ENCODE peak calls at places on chromosomes 13 and 19, in four cellular contexts. One of them, this sample, is unnamed.

GRCh38 chr19:36972594-36972993 is 56.5 kb downstream of the ZNF568 start:
- DNase-seq in stimulated activated naive CD8-positive, alpha-beta T cell treated with anti-CD3 and anti-CD28 coated beads, Interleukin-15, amount 100 ng/mL, for 72 hours: no peak
- DNase-seq in PC-3: no peak
- DNase-seq in activated naive CD4-positive, alpha-beta T cell treated with anti-CD3 and anti-CD28 coated beads for 36 hours: no peak
- DNase-seq in this sample: no peak

GRCh38 chr13:73215807-73216206 is 157.0 kb downstream of the KLF5 start:
- DNase-seq in stimulated activated naive CD8-positive, alpha-beta T cell treated with anti-CD3 and anti-CD28 coated beads, Interleukin-15, amount 100 ng/mL, for 72 hours: no peak
- DNase-seq in PC-3: no peak
- DNase-seq in activated naive CD4-positive, alpha-beta T cell treated with anti-CD3 and anti-CD28 coated beads for 36 hours: no peak
- DNase-seq in this sample: no peak

GRCh38 chr19:49676136-49676689 is 858 bp upstream of the PRMT1 start:
- DNase-seq in stimulated activated naive CD8-positive, alpha-beta T cell treated with anti-CD3 and anti-CD28 coated beads, Interleukin-15, amount 100 ng/mL, for 72 hours: no peak
- DNase-seq in PC-3: peak
- DNase-seq in activated naive CD4-positive, alpha-beta T cell treated with anti-CD3 and anti-CD28 coated beads for 36 hours: peak
- DNase-seq in this sample: peak

GRCh38 chr13:97257800-97258799 is 36.0 kb downstream of the MBNL2 start:
- DNase-seq in stimulated activated naive CD8-positive, alpha-beta T cell treated with anti-CD3 and anti-CD28 coated beads, Interleukin-15, amount 100 ng/mL, for 72 hours: no peak
- DNase-seq in PC-3: peak
- DNase-seq in activated naive CD4-positive, alpha-beta T cell treated with anti-CD3 and anti-CD28 coated beads for 36 hours: no peak
- DNase-seq in this sample: no peak

GRCh38 chr13:41995946-41996345 is 35.0 kb upstream of the VWA8 start:
- DNase-seq in stimulated activated naive CD8-positive, alpha-beta T cell treated with anti-CD3 and anti-CD28 coated beads, Interleukin-15, amount 100 ng/mL, for 72 hours: peak
- DNase-seq in PC-3: peak
- DNase-seq in activated naive CD4-positive, alpha-beta T cell treated with anti-CD3 and anti-CD28 coated beads for 36 hours: no peak
- DNase-seq in this sample: no peak

GRCh38 chr13:26965976-26966375 is 205.4 kb upstream of the GPR12 start:
- DNase-seq in stimulated activated naive CD8-positive, alpha-beta T cell treated with anti-CD3 and anti-CD28 coated beads, Interleukin-15, amount 100 ng/mL, for 72 hours: no peak
- DNase-seq in PC-3: no peak
- DNase-seq in activated naive CD4-positive, alpha-beta T cell treated with anti-CD3 and anti-CD28 coated beads for 36 hours: no peak
- DNase-seq in this sample: no peak

GRCh38 chr19:33280351-33280921 is 21.9 kb downstream of the CEBPA start:
- DNase-seq in stimulated activated naive CD8-positive, alpha-beta T cell treated with anti-CD3 and anti-CD28 coated beads, Interleukin-15, amount 100 ng/mL, for 72 hours: peak
- DNase-seq in PC-3: no peak
- DNase-seq in activated naive CD4-positive, alpha-beta T cell treated with anti-CD3 and anti-CD28 coated beads for 36 hours: peak
- DNase-seq in this sample: no peak

GRCh38 chr13:110652755-110653154 is 37.4 kb downstream of the NAXD start:
- DNase-seq in stimulated activated naive CD8-positive, alpha-beta T cell treated with anti-CD3 and anti-CD28 coated beads, Interleukin-15, amount 100 ng/mL, for 72 hours: no peak
- DNase-seq in PC-3: no peak
- DNase-seq in activated naive CD4-positive, alpha-beta T cell treated with anti-CD3 and anti-CD28 coated beads for 36 hours: no peak
- DNase-seq in this sample: no peak

GRCh38 chr19:18503971-18504885 is 17.6 kb downstream of the ELL start:
- DNase-seq in stimulated activated naive CD8-positive, alpha-beta T cell treated with anti-CD3 and anti-CD28 coated beads, Interleukin-15, amount 100 ng/mL, for 72 hours: no peak
- DNase-seq in PC-3: peak
- DNase-seq in activated naive CD4-positive, alpha-beta T cell treated with anti-CD3 and anti-CD28 coated beads for 36 hours: no peak
- DNase-seq in this sample: no peak

GRCh38 chr19:39327990-39328705 is 7.5 kb upstream of the LRFN1 start:
- DNase-seq in stimulated activated naive CD8-positive, alpha-beta T cell treated with anti-CD3 and anti-CD28 coated beads, Interleukin-15, amount 100 ng/mL, for 72 hours: peak
- DNase-seq in PC-3: peak
- DNase-seq in activated naive CD4-positive, alpha-beta T cell treated with anti-CD3 and anti-CD28 coated beads for 36 hours: peak
- DNase-seq in this sample: peak

GRCh38 chr13:113631341-113632095 is 26.5 kb downstream of the ATP4B start:
- DNase-seq in stimulated activated naive CD8-positive, alpha-beta T cell treated with anti-CD3 and anti-CD28 coated beads, Interleukin-15, amount 100 ng/mL, for 72 hours: no peak
- DNase-seq in PC-3: no peak
- DNase-seq in activated naive CD4-positive, alpha-beta T cell treated with anti-CD3 and anti-CD28 coated beads for 36 hours: no peak
- DNase-seq in this sample: no peak

GRCh38 chr13:23743269-23743668 is 145.9 kb downstream of the MIPEP start:
- DNase-seq in stimulated activated naive CD8-positive, alpha-beta T cell treated with anti-CD3 and anti-CD28 coated beads, Interleukin-15, amount 100 ng/mL, for 72 hours: peak
- DNase-seq in PC-3: peak
- DNase-seq in activated naive CD4-positive, alpha-beta T cell treated with anti-CD3 and anti-CD28 coated beads for 36 hours: peak
- DNase-seq in this sample: no peak

GRCh38 chr19:12825259-12826131 is 8.9 kb downstream of the RTBDN start:
- DNase-seq in stimulated activated naive CD8-positive, alpha-beta T cell treated with anti-CD3 and anti-CD28 coated beads, Interleukin-15, amount 100 ng/mL, for 72 hours: no peak
- DNase-seq in PC-3: peak
- DNase-seq in activated naive CD4-positive, alpha-beta T cell treated with anti-CD3 and anti-CD28 coated beads for 36 hours: peak
- DNase-seq in this sample: no peak

GRCh38 chr13:26989261-26990007 is 182.2 kb downstream of the USP12 start:
- DNase-seq in stimulated activated naive CD8-positive, alpha-beta T cell treated with anti-CD3 and anti-CD28 coated beads, Interleukin-15, amount 100 ng/mL, for 72 hours: no peak
- DNase-seq in PC-3: no peak
- DNase-seq in activated naive CD4-positive, alpha-beta T cell treated with anti-CD3 and anti-CD28 coated beads for 36 hours: no peak
- DNase-seq in this sample: no peak

GRCh38 chr13:96373597-96373996 is 283.7 kb downstream of the HS6ST3 start:
- DNase-seq in stimulated activated naive CD8-positive, alpha-beta T cell treated with anti-CD3 and anti-CD28 coated beads, Interleukin-15, amount 100 ng/mL, for 72 hours: no peak
- DNase-seq in PC-3: no peak
- DNase-seq in activated naive CD4-positive, alpha-beta T cell treated with anti-CD3 and anti-CD28 coated beads for 36 hours: no peak
- DNase-seq in this sample: no peak

GRCh38 chr19:43489310-43489709 is 15.2 kb downstream of the PHLDB3 start:
- DNase-seq in stimulated activated naive CD8-positive, alpha-beta T cell treated with anti-CD3 and anti-CD28 coated beads, Interleukin-15, amount 100 ng/mL, for 72 hours: no peak
- DNase-seq in PC-3: no peak
- DNase-seq in activated naive CD4-positive, alpha-beta T cell treated with anti-CD3 and anti-CD28 coated beads for 36 hours: no peak
- DNase-seq in this sample: no peak

GRCh38 chr13:28049215-28049614 is 51.2 kb downstream of the FLT3 start:
- DNase-seq in stimulated activated naive CD8-positive, alpha-beta T cell treated with anti-CD3 and anti-CD28 coated beads, Interleukin-15, amount 100 ng/mL, for 72 hours: no peak
- DNase-seq in PC-3: no peak
- DNase-seq in activated naive CD4-positive, alpha-beta T cell treated with anti-CD3 and anti-CD28 coated beads for 36 hours: no peak
- DNase-seq in this sample: no peak

GRCh38 chr13:75481176-75482069 is 546 bp downstream of the TBC1D4 start:
- DNase-seq in stimulated activated naive CD8-positive, alpha-beta T cell treated with anti-CD3 and anti-CD28 coated beads, Interleukin-15, amount 100 ng/mL, for 72 hours: peak
- DNase-seq in PC-3: peak
- DNase-seq in activated naive CD4-positive, alpha-beta T cell treated with anti-CD3 and anti-CD28 coated beads for 36 hours: peak
- DNase-seq in this sample: peak

GRCh38 chr19:14561249-14561648 is 10.6 kb downstream of the NDUFB7 start:
- DNase-seq in stimulated activated naive CD8-positive, alpha-beta T cell treated with anti-CD3 and anti-CD28 coated beads, Interleukin-15, amount 100 ng/mL, for 72 hours: no peak
- DNase-seq in PC-3: no peak
- DNase-seq in activated naive CD4-positive, alpha-beta T cell treated with anti-CD3 and anti-CD28 coated beads for 36 hours: no peak
- DNase-seq in this sample: no peak

GRCh38 chr13:44300895-44301638 is 72.6 kb upstream of the SERP2 start:
- DNase-seq in stimulated activated naive CD8-positive, alpha-beta T cell treated with anti-CD3 and anti-CD28 coated beads, Interleukin-15, amount 100 ng/mL, for 72 hours: no peak
- DNase-seq in PC-3: peak
- DNase-seq in activated naive CD4-positive, alpha-beta T cell treated with anti-CD3 and anti-CD28 coated beads for 36 hours: peak
- DNase-seq in this sample: no peak

GRCh38 chr19:40443930-40444180 is 280 bp downstream of the SERTAD3 start:
- DNase-seq in stimulated activated naive CD8-positive, alpha-beta T cell treated with anti-CD3 and anti-CD28 coated beads, Interleukin-15, amount 100 ng/mL, for 72 hours: no peak
- DNase-seq in PC-3: no peak
- DNase-seq in activated naive CD4-positive, alpha-beta T cell treated with anti-CD3 and anti-CD28 coated beads for 36 hours: no peak
- DNase-seq in this sample: peak

GRCh38 chr13:33090755-33091454 is 74.7 kb downstream of the KL start:
- DNase-seq in stimulated activated naive CD8-positive, alpha-beta T cell treated with anti-CD3 and anti-CD28 coated beads, Interleukin-15, amount 100 ng/mL, for 72 hours: no peak
- DNase-seq in PC-3: no peak
- DNase-seq in activated naive CD4-positive, alpha-beta T cell treated with anti-CD3 and anti-CD28 coated beads for 36 hours: no peak
- DNase-seq in this sample: no peak

GRCh38 chr19:19120308-19121156 is 17.7 kb downstream of the TMEM161A start:
- DNase-seq in stimulated activated naive CD8-positive, alpha-beta T cell treated with anti-CD3 and anti-CD28 coated beads, Interleukin-15, amount 100 ng/mL, for 72 hours: no peak
- DNase-seq in PC-3: no peak
- DNase-seq in activated naive CD4-positive, alpha-beta T cell treated with anti-CD3 and anti-CD28 coated beads for 36 hours: peak
- DNase-seq in this sample: peak

GRCh38 chr13:113009743-113010509 is 40.9 kb downstream of the MCF2L start:
- DNase-seq in stimulated activated naive CD8-positive, alpha-beta T cell treated with anti-CD3 and anti-CD28 coated beads, Interleukin-15, amount 100 ng/mL, for 72 hours: no peak
- DNase-seq in PC-3: no peak
- DNase-seq in activated naive CD4-positive, alpha-beta T cell treated with anti-CD3 and anti-CD28 coated beads for 36 hours: no peak
- DNase-seq in this sample: no peak

This sample was measured in Karpas-422.